ENCODE peak calls at places on chromosomes 7 and 10, in ten cellular contexts. O, W, A, Z, S, T, C, K, I and D are unnamed samples.

GRCh38 chr10:2985729-2986232 is 81.6 kb upstream of the PFKP start:
- DNase-seq in O (no peak), W (no peak), A (peak), Z (no peak), S (peak), T (peak), C (no peak), K (no peak), I (no peak), D (no peak)

GRCh38 chr7:42494722-42495121 is 257.7 kb upstream of the GLI3 start:
- DNase-seq in O (no peak), W (no peak), A (peak), Z (no peak), S (peak), T (no peak), C (no peak), K (no peak), I (no peak), D (no peak)

GRCh38 chr10:121741246-121741645 is 143.0 kb upstream of the FGFR2 start:
- DNase-seq in O (no peak), W (no peak), A (peak), Z (no peak), S (no peak), T (no peak), C (no peak), K (no peak), I (no peak), D (no peak)

GRCh38 chr10:103560886-103561285 is 67.4 kb downstream of the NEURL1 start:
- DNase-seq in O (no peak), W (no peak), A (no peak), Z (no peak), S (no peak), T (no peak), C (no peak), K (no peak), I (no peak), D (no peak)

GRCh38 chr10:72310636-72311035 is 36.9 kb downstream of the DDIT4 start:
- DNase-seq in O (no peak), W (no peak), A (no peak), Z (no peak), S (no peak), T (no peak), C (no peak), K (no peak), I (no peak), D (peak)

GRCh38 chr10:86536294-86536861 is 14.8 kb upstream of the WAPL start:
- DNase-seq in O (no peak), W (peak), A (no peak), Z (no peak), S (no peak), T (no peak), C (peak), K (no peak), I (no peak), D (no peak)

GRCh38 chr7:19558527-19558926 is 150.3 kb downstream of the POLR1F start:
- DNase-seq in O (no peak), W (no peak), A (peak), Z (no peak), S (peak), T (no peak), C (no peak), K (no peak), I (no peak), D (no peak)

GRCh38 chr10:101121661-101122045 is 9.4 kb upstream of the TLX1 start:
- DNase-seq in O (no peak), W (no peak), A (no peak), Z (no peak), S (no peak), T (no peak), C (no peak), K (no peak), I (no peak), D (no peak)

GRCh38 chr10:91090761-91091529 is 129.5 kb upstream of the PCGF5 start:
- DNase-seq in O (no peak), W (no peak), A (peak), Z (no peak), S (peak), T (no peak), C (no peak), K (no peak), I (no peak), D (no peak)

GRCh38 chr10:117652228-117653169 is 110.0 kb downstream of the EMX2 start:
- DNase-seq in O (no peak), W (no peak), A (no peak), Z (no peak), S (no peak), T (no peak), C (no peak), K (no peak), I (no peak), D (no peak)

GRCh38 chr7:28078036-28078901 is 102.3 kb downstream of the JAZF1 start:
- DNase-seq in O (peak), W (peak), A (peak), Z (no peak), S (peak), T (peak), C (no peak), K (no peak), I (no peak), D (peak)

GRCh38 chr10:79391231-79392019 is 44.2 kb downstream of the PPIF start:
- DNase-seq in O (no peak), W (no peak), A (peak), Z (no peak), S (no peak), T (peak), C (peak), K (no peak), I (peak), D (no peak)

GRCh38 chr10:124174673-124175645 is 81.6 kb upstream of the CHST15 start:
- DNase-seq in O (no peak), W (no peak), A (no peak), Z (no peak), S (peak), T (no peak), C (no peak), K (no peak), I (peak), D (no peak)

GRCh38 chr10:61981460-61981859 is 80.0 kb downstream of the ARID5B start:
- DNase-seq in O (no peak), W (no peak), A (peak), Z (no peak), S (no peak), T (no peak), C (no peak), K (no peak), I (no peak), D (no peak)

GRCh38 chr7:13990319-13990983 is 985 bp upstream of the ETV1 start:
- DNase-seq in O (no peak), W (no peak), A (peak), Z (no peak), S (peak), T (peak), C (peak), K (no peak), I (peak), D (peak)

GRCh38 chr7:98398567-98399372 is 2.1 kb downstream of the BAIAP2L1 start:
- DNase-seq in O (no peak), W (no peak), A (peak), Z (no peak), S (no peak), T (no peak), C (no peak), K (no peak), I (no peak), D (no peak)

GRCh38 chr10:84244651-84245270 is at the start of gene RGR:
- DNase-seq in O (no peak), W (no peak), A (no peak), Z (no peak), S (peak), T (no peak), C (no peak), K (no peak), I (no peak), D (peak)

GRCh38 chr7:1862560-1862959 is 192.5 kb downstream of the ELFN1 start:
- DNase-seq in O (peak), W (no peak), A (no peak), Z (no peak), S (no peak), T (no peak), C (no peak), K (no peak), I (no peak), D (no peak)

GRCh38 chr7:497946-498655 is 21.5 kb downstream of the PDGFA start:
- DNase-seq in O (no peak), W (no peak), A (no peak), Z (no peak), S (no peak), T (no peak), C (peak), K (no peak), I (peak), D (no peak)

GRCh38 chr7:289209-289755 is 688 bp upstream of the FOXL3 start:
- DNase-seq in O (no peak), W (no peak), A (no peak), Z (no peak), S (no peak), T (no peak), C (peak), K (no peak), I (peak), D (no peak)

GRCh38 chr7:122628651-122629411 is 70.1 kb downstream of the RNF133 start:
- DNase-seq in O (no peak), W (no peak), A (peak), Z (no peak), S (peak), T (no peak), C (no peak), K (no peak), I (no peak), D (no peak)

GRCh38 chr7:99624487-99624886 is 7.7 kb downstream of the ZSCAN25 start:
- DNase-seq in O (no peak), W (peak), A (no peak), Z (no peak), S (no peak), T (no peak), C (no peak), K (no peak), I (peak), D (no peak)

GRCh38 chr10:120098242-120098930 is 205.9 kb downstream of the SEC23IP start:
- DNase-seq in O (no peak), W (no peak), A (no peak), Z (no peak), S (no peak), T (no peak), C (no peak), K (no peak), I (no peak), D (peak)

GRCh38 chr7:66359656-66360211 is 154.6 kb downstream of the TPST1 start:
- DNase-seq in O (no peak), W (no peak), A (no peak), Z (no peak), S (peak), T (no peak), C (no peak), K (no peak), I (no peak), D (peak)

GRCh38 chr7:135708041-135708440 is 19.9 kb downstream of the SLC13A4 start:
- DNase-seq in O (no peak), W (no peak), A (no peak), Z (no peak), S (no peak), T (no peak), C (no peak), K (no peak), I (no peak), D (no peak)

GRCh38 chr10:14971867-14972448 is 12.8 kb downstream of the MEIG1 start:
- DNase-seq in O (peak), W (no peak), A (no peak), Z (no peak), S (peak), T (no peak), C (no peak), K (no peak), I (no peak), D (peak)

GRCh38 chr7:74498354-74498753 is 44.6 kb downstream of the GTF2IRD1 start:
- DNase-seq in O (no peak), W (no peak), A (no peak), Z (no peak), S (no peak), T (no peak), C (no peak), K (no peak), I (no peak), D (no peak)

GRCh38 chr10:31759124-31759798 is 169.4 kb downstream of the ARHGAP12 start:
- DNase-seq in O (no peak), W (no peak), A (peak), Z (peak), S (peak), T (peak), C (peak), K (no peak), I (peak), D (peak)

GRCh38 chr7:92641921-92642511 is 51.8 kb upstream of the FAM133B start:
- DNase-seq in O (no peak), W (no peak), A (peak), Z (peak), S (peak), T (no peak), C (no peak), K (no peak), I (no peak), D (no peak)

GRCh38 chr10:119714484-119714816 is 11.4 kb upstream of the INPP5F start:
- DNase-seq in O (no peak), W (no peak), A (no peak), Z (no peak), S (peak), T (no peak), C (no peak), K (no peak), I (no peak), D (no peak)

GRCh38 chr10:60828489-60828852 is 50.2 kb downstream of the CDK1 start:
- DNase-seq in O (no peak), W (no peak), A (peak), Z (no peak), S (no peak), T (no peak), C (no peak), K (no peak), I (no peak), D (no peak)

GRCh38 chr10:124255556-124255955 is 162.2 kb upstream of the CHST15 start:
- DNase-seq in O (no peak), W (no peak), A (no peak), Z (no peak), S (no peak), T (no peak), C (no peak), K (no peak), I (no peak), D (no peak)

GRCh38 chr10:110650265-110650668 is 6.1 kb downstream of the RBM20 start:
- DNase-seq in O (peak), W (no peak), A (no peak), Z (no peak), S (no peak), T (no peak), C (no peak), K (no peak), I (no peak), D (no peak)

GRCh38 chr7:138001529-138002095 is at the start of gene CREB3L2:
- DNase-seq in O (peak), W (peak), A (peak), Z (peak), S (peak), T (peak), C (peak), K (peak), I (peak), D (no peak)

GRCh38 chr10:60433684-60434083 is 44.0 kb upstream of the ANK3 start:
- DNase-seq in O (no peak), W (no peak), A (peak), Z (no peak), S (peak), T (no peak), C (no peak), K (no peak), I (no peak), D (no peak)

GRCh38 chr7:138886501-138886917 is 88.5 kb upstream of the ATP6V0A4 start:
- DNase-seq in O (peak), W (no peak), A (peak), Z (peak), S (peak), T (peak), C (no peak), K (no peak), I (no peak), D (peak)

GRCh38 chr10:71765176-71765906 is 8.0 kb downstream of the VSIR start:
- DNase-seq in O (no peak), W (no peak), A (peak), Z (no peak), S (peak), T (no peak), C (no peak), K (no peak), I (peak), D (no peak)

GRCh38 chr10:111990734-111991133 is 192.8 kb downstream of the GPAM start:
- DNase-seq in O (no peak), W (no peak), A (peak), Z (no peak), S (no peak), T (no peak), C (no peak), K (no peak), I (no peak), D (peak)

GRCh38 chr10:100346351-100346764 is 675 bp upstream of the SCD start:
- DNase-seq in O (peak), W (peak), A (peak), Z (peak), S (peak), T (peak), C (no peak), K (no peak), I (peak), D (peak)